ENCODE peak calls at places on chromosomes 6 and 20, in eight cellular contexts. One of them, this sample, is unnamed.

GRCh38 chr20:54229566-54229965 is 21.7 kb downstream of the PFDN4 start:
- DNase-seq in SJCRH30: no peak
- DNase-seq in GM23338: no peak
- DNase-seq in ascending aorta: no peak
- DNase-seq in RPMI8226: no peak
- DNase-seq in AML-193: no peak
- DNase-seq in substantia nigra: no peak
- DNase-seq in A172: no peak
- DNase-seq in this sample: no peak

GRCh38 chr6:134175532-134176282 is 123.3 kb upstream of the SLC2A12 start:
- DNase-seq in A172: peak; percentile 40
- DNase-seq in ascending aorta: peak; percentile 92
- DNase-seq in GM23338: peak; percentile 63
- DNase-seq in SJCRH30: peak; percentile 53
- DNase-seq in RPMI8226: peak; percentile 23
- DNase-seq in AML-193: peak; percentile 27
- DNase-seq in substantia nigra: peak; percentile 74
- DNase-seq in this sample: peak; percentile 70

GRCh38 chr20:29689411-29690225 is 1567.8 kb upstream of the DEFB115 start:
- DNase-seq in A172: no peak
- DNase-seq in substantia nigra: no peak
- DNase-seq in SJCRH30: no peak
- DNase-seq in ascending aorta: no peak
- DNase-seq in RPMI8226: peak; percentile 80
- DNase-seq in GM23338: no peak
- DNase-seq in AML-193: no peak
- DNase-seq in this sample: no peak

GRCh38 chr20:45963059-45964011 is 8.7 kb downstream of the ZNF335 start:
- DNase-seq in AML-193: peak; percentile 43
- DNase-seq in RPMI8226: peak; percentile 57
- DNase-seq in ascending aorta: peak; percentile 58
- DNase-seq in A172: peak; percentile 48
- DNase-seq in substantia nigra: no peak
- DNase-seq in SJCRH30: no peak
- DNase-seq in GM23338: peak; percentile 81
- DNase-seq in this sample: peak; percentile 16

GRCh38 chr6:170028629-170029345 is 262.1 kb downstream of the DLL1 start:
- DNase-seq in RPMI8226: no peak
- DNase-seq in GM23338: no peak
- DNase-seq in AML-193: no peak
- DNase-seq in SJCRH30: no peak
- DNase-seq in ascending aorta: peak; percentile 31
- DNase-seq in substantia nigra: no peak
- DNase-seq in A172: no peak
- DNase-seq in this sample: no peak

GRCh38 chr6:11083491-11083890 is 10.1 kb upstream of the SMIM13 start:
- DNase-seq in A172: peak; percentile 10
- DNase-seq in AML-193: no peak
- DNase-seq in SJCRH30: no peak
- DNase-seq in substantia nigra: no peak
- DNase-seq in GM23338: no peak
- DNase-seq in ascending aorta: no peak
- DNase-seq in RPMI8226: no peak
- DNase-seq in this sample: no peak

GRCh38 chr20:63617092-63617875 is 9.6 kb downstream of the GMEB2 start:
- DNase-seq in SJCRH30: no peak
- DNase-seq in AML-193: no peak
- DNase-seq in ascending aorta: no peak
- DNase-seq in substantia nigra: no peak
- DNase-seq in A172: no peak
- DNase-seq in RPMI8226: no peak
- DNase-seq in GM23338: no peak
- DNase-seq in this sample: no peak

GRCh38 chr6:72219536-72219935 is 333.2 kb downstream of the RIMS1 start:
- DNase-seq in AML-193: no peak
- DNase-seq in GM23338: no peak
- DNase-seq in A172: no peak
- DNase-seq in substantia nigra: no peak
- DNase-seq in ascending aorta: no peak
- DNase-seq in RPMI8226: no peak
- DNase-seq in SJCRH30: no peak
- DNase-seq in this sample: no peak

GRCh38 chr6:99521557-99522286 is 6.5 kb upstream of the USP45 start:
- DNase-seq in SJCRH30: no peak
- DNase-seq in substantia nigra: no peak
- DNase-seq in A172: peak; percentile 33
- DNase-seq in AML-193: peak; percentile 47
- DNase-seq in RPMI8226: peak; percentile 9
- DNase-seq in GM23338: peak; percentile 63
- DNase-seq in ascending aorta: no peak
- DNase-seq in this sample: no peak

GRCh38 chr20:46582648-46583047 is 32.2 kb upstream of the OCSTAMP start:
- DNase-seq in GM23338: no peak
- DNase-seq in ascending aorta: no peak
- DNase-seq in substantia nigra: no peak
- DNase-seq in A172: no peak
- DNase-seq in RPMI8226: no peak
- DNase-seq in AML-193: no peak
- DNase-seq in SJCRH30: no peak
- DNase-seq in this sample: no peak

GRCh38 chr6:113495521-113495920 is 361.6 kb upstream of the MARCKS start:
- DNase-seq in AML-193: no peak
- DNase-seq in substantia nigra: no peak
- DNase-seq in GM23338: no peak
- DNase-seq in A172: peak; percentile 64
- DNase-seq in RPMI8226: no peak
- DNase-seq in SJCRH30: peak; percentile 22
- DNase-seq in ascending aorta: no peak
- DNase-seq in this sample: no peak

GRCh38 chr20:3687655-3688054 is 5.8 kb upstream of the ADAM33 start:
- DNase-seq in A172: peak; percentile 29
- DNase-seq in ascending aorta: no peak
- DNase-seq in RPMI8226: no peak
- DNase-seq in GM23338: peak; percentile 64
- DNase-seq in SJCRH30: no peak
- DNase-seq in substantia nigra: no peak
- DNase-seq in AML-193: no peak
- DNase-seq in this sample: peak; percentile 30

GRCh38 chr6:115969207-115969929 is 91.3 kb downstream of the FRK start:
- DNase-seq in RPMI8226: no peak
- DNase-seq in A172: no peak
- DNase-seq in substantia nigra: peak; percentile 14
- DNase-seq in ascending aorta: no peak
- DNase-seq in GM23338: peak; percentile 73
- DNase-seq in SJCRH30: no peak
- DNase-seq in AML-193: no peak
- DNase-seq in this sample: peak; percentile 56

GRCh38 chr6:36911946-36912555 is 26.3 kb downstream of the C6orf89 start:
- DNase-seq in RPMI8226: no peak
- DNase-seq in GM23338: no peak
- DNase-seq in A172: no peak
- DNase-seq in AML-193: peak; percentile 94
- DNase-seq in ascending aorta: no peak
- DNase-seq in SJCRH30: no peak
- DNase-seq in substantia nigra: no peak
- DNase-seq in this sample: no peak

GRCh38 chr6:111482959-111483735 is at the start of gene REV3L:
- DNase-seq in SJCRH30: peak; percentile 93
- DNase-seq in A172: peak; percentile 70
- DNase-seq in ascending aorta: peak; percentile 94
- DNase-seq in AML-193: peak; percentile 73
- DNase-seq in RPMI8226: peak; percentile 85
- DNase-seq in substantia nigra: peak; percentile 88
- DNase-seq in GM23338: peak; percentile 91
- DNase-seq in this sample: peak; percentile 84

GRCh38 chr20:10699506-10699905 is 25.7 kb upstream of the JAG1 start:
- DNase-seq in RPMI8226: no peak
- DNase-seq in A172: no peak
- DNase-seq in substantia nigra: no peak
- DNase-seq in ascending aorta: no peak
- DNase-seq in SJCRH30: no peak
- DNase-seq in GM23338: no peak
- DNase-seq in AML-193: no peak
- DNase-seq in this sample: no peak

GRCh38 chr6:166977626-166978550 is 21.3 kb upstream of the CEP43 start:
- DNase-seq in GM23338: no peak
- DNase-seq in AML-193: no peak
- DNase-seq in RPMI8226: no peak
- DNase-seq in SJCRH30: no peak
- DNase-seq in A172: no peak
- DNase-seq in substantia nigra: no peak
- DNase-seq in ascending aorta: no peak
- DNase-seq in this sample: no peak

GRCh38 chr20:956330-956951 is 40.3 kb upstream of the ANGPT4 start:
- DNase-seq in RPMI8226: peak; percentile 76
- DNase-seq in AML-193: peak; percentile 32
- DNase-seq in A172: peak; percentile 60
- DNase-seq in ascending aorta: peak; percentile 75
- DNase-seq in GM23338: peak; percentile 91
- DNase-seq in substantia nigra: peak; percentile 57
- DNase-seq in SJCRH30: peak; percentile 71
- DNase-seq in this sample: peak; percentile 25

GRCh38 chr6:72218125-72218524 is 331.8 kb downstream of the RIMS1 start:
- DNase-seq in ascending aorta: no peak
- DNase-seq in AML-193: peak; percentile 26
- DNase-seq in substantia nigra: peak; percentile 17
- DNase-seq in GM23338: peak; percentile 83
- DNase-seq in RPMI8226: peak; percentile 67
- DNase-seq in SJCRH30: peak; percentile 38
- DNase-seq in A172: peak; percentile 26
- DNase-seq in this sample: peak; percentile 17

GRCh38 chr6:1890987-1891386 is 281.3 kb downstream of the FOXC1 start:
- DNase-seq in A172: no peak
- DNase-seq in GM23338: no peak
- DNase-seq in RPMI8226: no peak
- DNase-seq in ascending aorta: no peak
- DNase-seq in AML-193: no peak
- DNase-seq in substantia nigra: no peak
- DNase-seq in SJCRH30: no peak
- DNase-seq in this sample: no peak

GRCh38 chr6:111210074-111210729 is 122.9 kb downstream of the SLC16A10 start:
- DNase-seq in ascending aorta: no peak
- DNase-seq in GM23338: peak; percentile 86
- DNase-seq in substantia nigra: no peak
- DNase-seq in SJCRH30: peak; percentile 26
- DNase-seq in RPMI8226: peak; percentile 52
- DNase-seq in A172: peak; percentile 53
- DNase-seq in AML-193: peak; percentile 87
- DNase-seq in this sample: peak; percentile 58

GRCh38 chr6:13099771-13100170 is 228.6 kb downstream of the TBC1D7 start:
- DNase-seq in RPMI8226: no peak
- DNase-seq in SJCRH30: no peak
- DNase-seq in ascending aorta: no peak
- DNase-seq in GM23338: no peak
- DNase-seq in AML-193: peak; percentile 14
- DNase-seq in A172: no peak
- DNase-seq in substantia nigra: no peak
- DNase-seq in this sample: no peak

GRCh38 chr6:152110878-152111820 is 303.7 kb downstream of the ESR1 start:
- DNase-seq in RPMI8226: no peak
- DNase-seq in ascending aorta: no peak
- DNase-seq in GM23338: no peak
- DNase-seq in SJCRH30: no peak
- DNase-seq in A172: no peak
- DNase-seq in substantia nigra: no peak
- DNase-seq in AML-193: no peak
- DNase-seq in this sample: no peak

GRCh38 chr6:99121748-99122147 is 174.0 kb upstream of the FBXL4 start:
- DNase-seq in SJCRH30: no peak
- DNase-seq in ascending aorta: no peak
- DNase-seq in GM23338: no peak
- DNase-seq in substantia nigra: no peak
- DNase-seq in RPMI8226: no peak
- DNase-seq in AML-193: no peak
- DNase-seq in A172: no peak
- DNase-seq in this sample: no peak

GRCh38 chr20:9294081-9294480 is 220.3 kb upstream of the LAMP5 start:
- DNase-seq in GM23338: no peak
- DNase-seq in SJCRH30: no peak
- DNase-seq in AML-193: no peak
- DNase-seq in RPMI8226: no peak
- DNase-seq in A172: peak; percentile 74
- DNase-seq in substantia nigra: no peak
- DNase-seq in ascending aorta: no peak
- DNase-seq in this sample: no peak

GRCh38 chr20:35277127-35277526 is 795 bp downstream of the MMP24OS start:
- DNase-seq in SJCRH30: no peak
- DNase-seq in A172: no peak
- DNase-seq in substantia nigra: no peak
- DNase-seq in AML-193: no peak
- DNase-seq in GM23338: no peak
- DNase-seq in RPMI8226: no peak
- DNase-seq in ascending aorta: no peak
- DNase-seq in this sample: no peak

GRCh38 chr20:61055642-61056041 is 196.4 kb upstream of the CDH4 start:
- DNase-seq in ascending aorta: no peak
- DNase-seq in A172: no peak
- DNase-seq in RPMI8226: no peak
- DNase-seq in GM23338: no peak
- DNase-seq in AML-193: no peak
- DNase-seq in SJCRH30: no peak
- DNase-seq in substantia nigra: no peak
- DNase-seq in this sample: no peak

GRCh38 chr20:59518881-59519706 is 85.2 kb upstream of the PHACTR3 start:
- DNase-seq in substantia nigra: no peak
- DNase-seq in SJCRH30: peak; percentile 58
- DNase-seq in GM23338: peak; percentile 85
- DNase-seq in ascending aorta: no peak
- DNase-seq in RPMI8226: peak; percentile 69
- DNase-seq in AML-193: peak; percentile 54
- DNase-seq in A172: peak; percentile 52
- DNase-seq in this sample: peak; percentile 42